ENCODE peak calls at places on chromosome 14, in six cellular contexts. One of them, this sample, is unnamed.

GRCh38 chr14:92560106-92560865 is 46.7 kb downstream of the RIN3 start:
- DNase-seq in OCI-LY7: no peak
- DNase-seq in heart right ventricle: no peak
- DNase-seq in GM23338: no peak
- DNase-seq in IMR-90: no peak
- DNase-seq in naive thymus-derived CD4-positive, alpha-beta T cell: peak
- DNase-seq in this sample: no peak

GRCh38 chr14:39265032-39265431 is 31.3 kb downstream of the MIA2 start:
- DNase-seq in naive thymus-derived CD4-positive, alpha-beta T cell: no peak
- DNase-seq in heart right ventricle: no peak
- DNase-seq in IMR-90: peak
- DNase-seq in GM23338: no peak
- DNase-seq in OCI-LY7: peak
- DNase-seq in this sample: peak

GRCh38 chr14:72555609-72556000 is 338.3 kb downstream of the DPF3 start:
- DNase-seq in IMR-90: no peak
- DNase-seq in OCI-LY7: no peak
- DNase-seq in naive thymus-derived CD4-positive, alpha-beta T cell: no peak
- DNase-seq in GM23338: no peak
- DNase-seq in heart right ventricle: no peak
- DNase-seq in this sample: no peak

GRCh38 chr14:61288228-61288627 is 7.1 kb upstream of the TMEM30B start:
- DNase-seq in GM23338: no peak
- DNase-seq in heart right ventricle: no peak
- DNase-seq in naive thymus-derived CD4-positive, alpha-beta T cell: no peak
- DNase-seq in IMR-90: no peak
- DNase-seq in OCI-LY7: no peak
- DNase-seq in this sample: no peak

GRCh38 chr14:75559451-75560187 is 18.8 kb upstream of the FLVCR2 start:
- DNase-seq in heart right ventricle: no peak
- DNase-seq in IMR-90: peak
- DNase-seq in GM23338: no peak
- DNase-seq in OCI-LY7: no peak
- DNase-seq in naive thymus-derived CD4-positive, alpha-beta T cell: no peak
- DNase-seq in this sample: peak

GRCh38 chr14:103260629-103261124 is 73.4 kb upstream of the EIF5 start:
- DNase-seq in GM23338: no peak
- DNase-seq in OCI-LY7: no peak
- DNase-seq in IMR-90: peak
- DNase-seq in heart right ventricle: peak
- DNase-seq in naive thymus-derived CD4-positive, alpha-beta T cell: no peak
- DNase-seq in this sample: peak

GRCh38 chr14:52417139-52417538 is 103.0 kb downstream of the PTGER2 start:
- DNase-seq in GM23338: no peak
- DNase-seq in OCI-LY7: no peak
- DNase-seq in naive thymus-derived CD4-positive, alpha-beta T cell: no peak
- DNase-seq in heart right ventricle: no peak
- DNase-seq in IMR-90: no peak
- DNase-seq in this sample: no peak

GRCh38 chr14:53875337-53875897 is 81.2 kb downstream of the BMP4 start:
- DNase-seq in OCI-LY7: no peak
- DNase-seq in GM23338: no peak
- DNase-seq in heart right ventricle: no peak
- DNase-seq in IMR-90: no peak
- DNase-seq in naive thymus-derived CD4-positive, alpha-beta T cell: no peak
- DNase-seq in this sample: no peak

GRCh38 chr14:74973003-74973614 is 17.7 kb upstream of the PGF start:
- DNase-seq in GM23338: no peak
- DNase-seq in OCI-LY7: peak
- DNase-seq in IMR-90: peak
- DNase-seq in heart right ventricle: peak
- DNase-seq in naive thymus-derived CD4-positive, alpha-beta T cell: no peak
- DNase-seq in this sample: peak

GRCh38 chr14:33914676-33915516 is 36.0 kb downstream of the EGLN3 start:
- DNase-seq in GM23338: no peak
- DNase-seq in IMR-90: peak
- DNase-seq in heart right ventricle: no peak
- DNase-seq in OCI-LY7: no peak
- DNase-seq in naive thymus-derived CD4-positive, alpha-beta T cell: no peak
- DNase-seq in this sample: peak

GRCh38 chr14:69695664-69696527 is 71.0 kb upstream of the SRSF5 start:
- DNase-seq in GM23338: no peak
- DNase-seq in IMR-90: peak
- DNase-seq in OCI-LY7: peak
- DNase-seq in naive thymus-derived CD4-positive, alpha-beta T cell: no peak
- DNase-seq in heart right ventricle: no peak
- DNase-seq in this sample: peak

GRCh38 chr14:33280646-33281045 is 342.0 kb downstream of the NPAS3 start:
- DNase-seq in heart right ventricle: no peak
- DNase-seq in GM23338: no peak
- DNase-seq in naive thymus-derived CD4-positive, alpha-beta T cell: no peak
- DNase-seq in IMR-90: no peak
- DNase-seq in OCI-LY7: no peak
- DNase-seq in this sample: peak

GRCh38 chr14:99601301-99601945 is 2.6 kb downstream of the CCDC85C start:
- DNase-seq in GM23338: no peak
- DNase-seq in naive thymus-derived CD4-positive, alpha-beta T cell: no peak
- DNase-seq in heart right ventricle: no peak
- DNase-seq in IMR-90: peak
- DNase-seq in OCI-LY7: no peak
- DNase-seq in this sample: no peak

GRCh38 chr14:100686858-100687257 is 39.8 kb upstream of the DLK1 start:
- DNase-seq in GM23338: no peak
- DNase-seq in naive thymus-derived CD4-positive, alpha-beta T cell: no peak
- DNase-seq in OCI-LY7: no peak
- DNase-seq in heart right ventricle: no peak
- DNase-seq in IMR-90: no peak
- DNase-seq in this sample: no peak

GRCh38 chr14:60183724-60184596 is 18.8 kb upstream of the DHRS7 start:
- DNase-seq in IMR-90: peak
- DNase-seq in GM23338: peak
- DNase-seq in heart right ventricle: no peak
- DNase-seq in naive thymus-derived CD4-positive, alpha-beta T cell: peak
- DNase-seq in OCI-LY7: peak
- DNase-seq in this sample: peak

GRCh38 chr14:51576899-51577298 is 74.8 kb upstream of the FRMD6 start:
- DNase-seq in GM23338: no peak
- DNase-seq in naive thymus-derived CD4-positive, alpha-beta T cell: no peak
- DNase-seq in heart right ventricle: no peak
- DNase-seq in OCI-LY7: no peak
- DNase-seq in IMR-90: peak
- DNase-seq in this sample: peak

GRCh38 chr14:24013654-24014514 is 25.2 kb downstream of the DHRS4L2 start:
- DNase-seq in naive thymus-derived CD4-positive, alpha-beta T cell: peak
- DNase-seq in IMR-90: peak
- DNase-seq in heart right ventricle: no peak
- DNase-seq in GM23338: peak
- DNase-seq in OCI-LY7: peak
- DNase-seq in this sample: peak

GRCh38 chr14:104604461-104605449 is at the start of gene TMEM179:
- DNase-seq in GM23338: peak
- DNase-seq in heart right ventricle: no peak
- DNase-seq in IMR-90: peak
- DNase-seq in naive thymus-derived CD4-positive, alpha-beta T cell: no peak
- DNase-seq in OCI-LY7: no peak
- DNase-seq in this sample: peak

GRCh38 chr14:104602933-104603325 is 1.6 kb downstream of the TMEM179 start:
- DNase-seq in naive thymus-derived CD4-positive, alpha-beta T cell: no peak
- DNase-seq in IMR-90: no peak
- DNase-seq in heart right ventricle: no peak
- DNase-seq in OCI-LY7: no peak
- DNase-seq in GM23338: no peak
- DNase-seq in this sample: no peak

GRCh38 chr14:104601786-104602185 is 2.8 kb downstream of the TMEM179 start:
- DNase-seq in heart right ventricle: no peak
- DNase-seq in OCI-LY7: no peak
- DNase-seq in naive thymus-derived CD4-positive, alpha-beta T cell: no peak
- DNase-seq in IMR-90: peak
- DNase-seq in GM23338: no peak
- DNase-seq in this sample: no peak

GRCh38 chr14:104602315-104602932 is 2.1 kb downstream of the TMEM179 start:
- DNase-seq in heart right ventricle: no peak
- DNase-seq in OCI-LY7: no peak
- DNase-seq in IMR-90: no peak
- DNase-seq in naive thymus-derived CD4-positive, alpha-beta T cell: no peak
- DNase-seq in GM23338: no peak
- DNase-seq in this sample: no peak

GRCh38 chr14:104603623-104604401 is 760 bp downstream of the TMEM179 start:
- DNase-seq in naive thymus-derived CD4-positive, alpha-beta T cell: no peak
- DNase-seq in OCI-LY7: no peak
- DNase-seq in GM23338: peak
- DNase-seq in heart right ventricle: no peak
- DNase-seq in IMR-90: no peak
- DNase-seq in this sample: no peak
- H3K4me3 ChIP-seq in naive thymus-derived CD4-positive, alpha-beta T cell: no peak
- H3K4me3 ChIP-seq in OCI-LY7: no peak
- H3K4me3 ChIP-seq in GM23338: peak
- H3K4me3 ChIP-seq in heart right ventricle: no peak
- H3K4me3 ChIP-seq in IMR-90: no peak
- H3K4me3 ChIP-seq in this sample: no peak

GRCh38 chr14:78153069-78153351 is 17.2 kb upstream of the NRXN3 start:
- DNase-seq in heart right ventricle: no peak
- DNase-seq in GM23338: no peak
- DNase-seq in OCI-LY7: no peak
- DNase-seq in IMR-90: peak
- DNase-seq in naive thymus-derived CD4-positive, alpha-beta T cell: no peak
- DNase-seq in this sample: peak
- H3K4me3 ChIP-seq in heart right ventricle: no peak
- H3K4me3 ChIP-seq in GM23338: no peak
- H3K4me3 ChIP-seq in OCI-LY7: no peak
- H3K4me3 ChIP-seq in IMR-90: no peak
- H3K4me3 ChIP-seq in naive thymus-derived CD4-positive, alpha-beta T cell: no peak
- H3K4me3 ChIP-seq in this sample: no peak

DNA sequence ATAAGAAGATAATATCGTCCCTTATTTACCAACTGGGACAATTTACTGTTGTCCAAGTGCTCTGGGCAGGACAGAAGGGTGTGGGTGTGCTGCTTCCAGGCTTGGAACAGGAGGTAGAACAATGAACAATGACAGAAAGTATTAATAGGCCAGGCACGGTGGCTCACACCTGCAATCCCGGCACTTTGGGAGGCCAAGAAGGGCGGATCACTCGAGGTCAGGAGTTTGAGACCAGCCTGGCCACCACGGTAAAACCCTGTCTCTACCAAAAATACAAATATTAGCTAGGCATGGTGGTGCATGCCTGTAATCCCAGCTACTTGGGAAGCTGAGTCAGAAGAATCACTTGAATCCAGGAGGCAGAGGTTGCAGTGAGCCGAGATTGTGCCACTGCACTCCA is 2.5 kb downstream of the IFI27 start:
- DNase-seq in GM23338: no peak
- DNase-seq in IMR-90: no peak
- DNase-seq in OCI-LY7: no peak
- DNase-seq in heart right ventricle: no peak
- DNase-seq in naive thymus-derived CD4-positive, alpha-beta T cell: no peak
- DNase-seq in this sample: no peak
- H3K4me3 ChIP-seq in GM23338: no peak
- H3K4me3 ChIP-seq in IMR-90: no peak
- H3K4me3 ChIP-seq in OCI-LY7: no peak
- H3K4me3 ChIP-seq in heart right ventricle: peak
- H3K4me3 ChIP-seq in naive thymus-derived CD4-positive, alpha-beta T cell: no peak
- H3K4me3 ChIP-seq in this sample: no peak

DNA sequence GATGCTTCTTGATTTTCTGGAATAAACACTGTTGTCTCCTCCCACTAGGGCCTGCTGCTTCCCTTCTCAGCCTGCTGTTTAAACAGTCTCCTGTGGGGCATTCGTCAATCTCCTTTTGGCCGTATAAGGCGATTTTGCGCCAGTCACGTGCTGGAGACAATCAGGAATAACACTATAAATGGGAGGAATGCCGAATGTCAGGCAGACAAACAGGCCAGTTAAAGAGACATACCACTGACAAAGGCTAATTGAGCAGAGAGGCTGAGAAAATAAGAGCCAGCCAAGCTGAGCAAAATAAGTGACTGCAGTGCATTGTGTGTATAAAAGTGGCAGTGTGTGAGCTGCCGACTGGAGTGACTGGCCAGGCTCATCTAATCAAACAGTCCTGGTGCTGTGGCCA is 23.3 kb downstream of the DMAC2L start:
- DNase-seq in OCI-LY7: no peak
- DNase-seq in naive thymus-derived CD4-positive, alpha-beta T cell: no peak
- DNase-seq in IMR-90: peak
- DNase-seq in heart right ventricle: peak
- DNase-seq in GM23338: peak
- DNase-seq in this sample: peak
- H3K4me3 ChIP-seq in OCI-LY7: no peak
- H3K4me3 ChIP-seq in naive thymus-derived CD4-positive, alpha-beta T cell: no peak
- H3K4me3 ChIP-seq in IMR-90: no peak
- H3K4me3 ChIP-seq in heart right ventricle: no peak
- H3K4me3 ChIP-seq in GM23338: no peak
- H3K4me3 ChIP-seq in this sample: no peak

GRCh38 chr14:91229005-91229382 is 15.5 kb downstream of the GPR68 start:
- DNase-seq in OCI-LY7: no peak
- DNase-seq in IMR-90: no peak
- DNase-seq in GM23338: no peak
- DNase-seq in naive thymus-derived CD4-positive, alpha-beta T cell: no peak
- DNase-seq in heart right ventricle: no peak
- DNase-seq in this sample: no peak

GRCh38 chr14:91230363-91231035 is 14.0 kb downstream of the GPR68 start:
- DNase-seq in heart right ventricle: no peak
- DNase-seq in OCI-LY7: no peak
- DNase-seq in IMR-90: peak
- DNase-seq in GM23338: no peak
- DNase-seq in naive thymus-derived CD4-positive, alpha-beta T cell: no peak
- DNase-seq in this sample: no peak

GRCh38 chr14:91228112-91229004 is 16.1 kb downstream of the GPR68 start:
- DNase-seq in heart right ventricle: no peak
- DNase-seq in OCI-LY7: peak
- DNase-seq in IMR-90: peak
- DNase-seq in naive thymus-derived CD4-positive, alpha-beta T cell: peak
- DNase-seq in GM23338: peak
- DNase-seq in this sample: peak

GRCh38 chr14:91231446-91231845 is 13.1 kb downstream of the GPR68 start:
- DNase-seq in GM23338: no peak
- DNase-seq in OCI-LY7: no peak
- DNase-seq in IMR-90: peak
- DNase-seq in heart right ventricle: no peak
- DNase-seq in naive thymus-derived CD4-positive, alpha-beta T cell: no peak
- DNase-seq in this sample: no peak

DNA sequence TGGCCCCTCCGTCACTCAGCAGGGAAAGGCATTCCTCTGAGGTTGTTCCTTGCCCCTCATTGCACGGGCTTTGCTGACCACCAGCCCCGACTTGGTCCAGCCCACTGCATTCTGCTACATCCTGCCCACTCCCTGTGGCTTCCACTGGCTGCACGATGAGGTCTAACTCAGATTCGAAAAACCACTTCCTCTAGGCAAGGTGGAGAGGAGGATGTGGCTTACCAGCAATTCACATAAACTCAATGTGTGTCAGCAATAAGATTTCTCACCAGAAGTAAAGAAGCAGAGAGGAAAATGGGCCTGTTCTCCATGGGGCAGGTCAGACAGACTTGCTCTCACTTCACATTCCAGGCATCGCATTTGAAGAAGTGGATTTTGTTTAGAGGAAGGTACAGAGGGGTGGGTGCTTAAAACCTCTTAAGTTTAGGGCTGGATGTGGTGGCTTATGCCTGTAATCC is 14.7 kb downstream of the GPR68 start:
- DNase-seq in GM23338: no peak
- DNase-seq in IMR-90: peak
- DNase-seq in naive thymus-derived CD4-positive, alpha-beta T cell: peak
- DNase-seq in heart right ventricle: no peak
- DNase-seq in OCI-LY7: peak
- DNase-seq in this sample: no peak
- H3K4me3 ChIP-seq in GM23338: no peak
- H3K4me3 ChIP-seq in IMR-90: no peak
- H3K4me3 ChIP-seq in naive thymus-derived CD4-positive, alpha-beta T cell: peak
- H3K4me3 ChIP-seq in heart right ventricle: no peak
- H3K4me3 ChIP-seq in OCI-LY7: peak
- H3K4me3 ChIP-seq in this sample: no peak